ENCODE peak calls at places on chromosomes 3 and 15, in eight cellular contexts. G, C, Y, Z, S, E, P and W are unnamed samples.

GRCh38 chr3:48466386-48467109 is 20.0 kb downstream of the ATRIP start:
- DNase-seq in G (peak), C (peak), Y (peak), Z (peak), S (no peak), E (no peak), P (no peak), W (no peak)

GRCh38 chr3:165188452-165188851 is 7.7 kb downstream of the SLITRK3 start:
- DNase-seq in G (no peak), C (no peak), Y (no peak), Z (no peak), S (no peak), E (no peak), P (no peak), W (no peak)

GRCh38 chr3:149512073-149512782 is 37.7 kb downstream of the TM4SF4 start:
- DNase-seq in G (peak), C (peak), Y (peak), Z (peak), S (no peak), E (peak), P (peak), W (no peak)

GRCh38 chr15:58331562-58331902 is 100.3 kb upstream of the LIPC start:
- DNase-seq in G (no peak), C (no peak), Y (no peak), Z (no peak), S (no peak), E (no peak), P (no peak), W (no peak)

GRCh38 chr3:50345586-50345985 is at the start of gene ZMYND10:
- DNase-seq in G (peak), C (peak), Y (peak), Z (peak), S (no peak), E (peak), P (no peak), W (no peak)

GRCh38 chr3:59163953-59164352 is 114.1 kb upstream of the CFAP20DC start:
- DNase-seq in G (no peak), C (no peak), Y (no peak), Z (no peak), S (no peak), E (no peak), P (no peak), W (no peak)

GRCh38 chr3:31952205-31952604 is 28.9 kb downstream of the OSBPL10 start:
- DNase-seq in G (no peak), C (peak), Y (no peak), Z (peak), S (no peak), E (no peak), P (no peak), W (no peak)

GRCh38 chr3:122586098-122586497 is 8.6 kb downstream of the PARP15 start:
- DNase-seq in G (no peak), C (no peak), Y (no peak), Z (no peak), S (no peak), E (no peak), P (no peak), W (no peak)

GRCh38 chr15:50247819-50248650 is 17.5 kb downstream of the HDC start:
- DNase-seq in G (no peak), C (peak), Y (peak), Z (no peak), S (no peak), E (no peak), P (no peak), W (no peak)

GRCh38 chr15:85750319-85750806 is 44.4 kb downstream of the KLHL25 start:
- DNase-seq in G (no peak), C (no peak), Y (no peak), Z (no peak), S (no peak), E (no peak), P (no peak), W (no peak)

GRCh38 chr15:76682259-76682658 is 222.9 kb downstream of the SCAPER start:
- DNase-seq in G (no peak), C (no peak), Y (no peak), Z (no peak), S (no peak), E (no peak), P (no peak), W (no peak)

GRCh38 chr3:41239587-41239986 is 40.3 kb downstream of the CTNNB1 start:
- DNase-seq in G (peak), C (no peak), Y (no peak), Z (no peak), S (no peak), E (no peak), P (no peak), W (no peak)

GRCh38 chr3:129745253-129745652 is 138.8 kb upstream of the PLXND1 start:
- DNase-seq in G (peak), C (no peak), Y (no peak), Z (no peak), S (peak), E (no peak), P (no peak), W (no peak)

GRCh38 chr3:195892355-195893120 is 15.8 kb downstream of the TNK2 start:
- DNase-seq in G (peak), C (no peak), Y (peak), Z (no peak), S (no peak), E (no peak), P (no peak), W (no peak)

GRCh38 chr15:53031469-53031868 is 241.3 kb upstream of the ONECUT1 start:
- DNase-seq in G (no peak), C (no peak), Y (no peak), Z (no peak), S (no peak), E (no peak), P (no peak), W (no peak)

GRCh38 chr15:25391971-25392733 is 46.7 kb downstream of the UBE3A start:
- DNase-seq in G (peak), C (no peak), Y (no peak), Z (no peak), S (no peak), E (peak), P (no peak), W (peak)

GRCh38 chr15:96344120-96344705 is 13.7 kb downstream of the NR2F2 start:
- DNase-seq in G (peak), C (no peak), Y (no peak), Z (no peak), S (no peak), E (peak), P (no peak), W (no peak)

GRCh38 chr3:114557791-114558190 is 264.0 kb downstream of the TIGIT start:
- DNase-seq in G (peak), C (no peak), Y (no peak), Z (no peak), S (no peak), E (no peak), P (no peak), W (no peak)

GRCh38 chr3:194632211-194632982 is 822 bp downstream of the TMEM44 start:
- DNase-seq in G (peak), C (no peak), Y (peak), Z (no peak), S (no peak), E (no peak), P (no peak), W (no peak)

GRCh38 chr3:195063596-195064193 is 207.3 kb downstream of the XXYLT1 start:
- DNase-seq in G (no peak), C (no peak), Y (no peak), Z (no peak), S (no peak), E (no peak), P (no peak), W (no peak)

DNA sequence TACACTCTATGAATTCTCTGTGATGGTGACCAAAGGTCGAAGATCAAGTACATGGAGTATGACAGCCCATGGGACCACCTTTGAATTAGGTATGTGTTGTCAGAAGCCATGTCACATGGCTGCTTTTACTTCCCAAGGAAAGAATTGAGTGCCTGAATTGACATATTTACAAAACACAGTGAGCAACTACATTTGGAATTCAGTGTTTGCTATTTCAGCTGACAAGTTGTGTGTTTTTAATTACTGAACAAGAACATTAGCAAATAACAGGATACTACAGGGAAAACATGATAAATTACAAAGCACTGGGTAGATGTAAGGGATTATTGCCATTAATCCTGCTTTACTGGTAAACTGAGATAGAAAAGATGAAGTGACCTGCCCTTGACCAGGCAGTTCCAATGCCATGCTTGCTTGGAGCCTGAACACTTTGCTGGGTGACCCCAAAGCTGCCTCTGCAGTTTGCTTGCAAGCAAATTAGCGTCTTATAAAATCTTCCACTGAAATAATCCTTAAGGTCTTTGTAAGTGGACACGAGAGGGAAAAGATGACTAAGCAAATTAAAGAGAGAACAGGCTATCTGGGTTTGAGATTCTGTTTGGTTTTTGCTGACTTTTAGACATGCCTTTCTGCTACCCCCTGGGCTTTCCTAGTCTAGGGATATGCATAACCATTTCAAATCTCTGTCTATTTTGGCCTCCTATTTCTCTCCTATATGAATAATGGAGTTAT is 98.2 kb downstream of the HCN4 start:
- DNase-seq in G (no peak), C (no peak), Y (no peak), Z (no peak), S (no peak), E (no peak), P (no peak), W (no peak)
- TF ChIP-seq CTCF in G (no peak), C (no peak), Y (no peak), Z (no peak), S (no peak), E (no peak), P (no peak), W (no peak)

GRCh38 chr3:52055537-52056351 is 627 bp downstream of the DUSP7 start:
- DNase-seq in G (peak), C (peak), Y (peak), Z (peak), S (no peak), E (peak), P (no peak), W (no peak)
- TF ChIP-seq CTCF in G (no peak), C (peak), Y (peak), Z (peak), S (peak), E (no peak), P (no peak), W (no peak)

GRCh38 chr3:11835028-11835639 is 11.6 kb downstream of the TAMM41 start:
- DNase-seq in G (peak), C (no peak), Y (no peak), Z (peak), S (no peak), E (peak), P (no peak), W (no peak)
- TF ChIP-seq CTCF in G (peak), C (peak), Y (peak), Z (peak), S (peak), E (peak), P (peak), W (peak)

DNA sequence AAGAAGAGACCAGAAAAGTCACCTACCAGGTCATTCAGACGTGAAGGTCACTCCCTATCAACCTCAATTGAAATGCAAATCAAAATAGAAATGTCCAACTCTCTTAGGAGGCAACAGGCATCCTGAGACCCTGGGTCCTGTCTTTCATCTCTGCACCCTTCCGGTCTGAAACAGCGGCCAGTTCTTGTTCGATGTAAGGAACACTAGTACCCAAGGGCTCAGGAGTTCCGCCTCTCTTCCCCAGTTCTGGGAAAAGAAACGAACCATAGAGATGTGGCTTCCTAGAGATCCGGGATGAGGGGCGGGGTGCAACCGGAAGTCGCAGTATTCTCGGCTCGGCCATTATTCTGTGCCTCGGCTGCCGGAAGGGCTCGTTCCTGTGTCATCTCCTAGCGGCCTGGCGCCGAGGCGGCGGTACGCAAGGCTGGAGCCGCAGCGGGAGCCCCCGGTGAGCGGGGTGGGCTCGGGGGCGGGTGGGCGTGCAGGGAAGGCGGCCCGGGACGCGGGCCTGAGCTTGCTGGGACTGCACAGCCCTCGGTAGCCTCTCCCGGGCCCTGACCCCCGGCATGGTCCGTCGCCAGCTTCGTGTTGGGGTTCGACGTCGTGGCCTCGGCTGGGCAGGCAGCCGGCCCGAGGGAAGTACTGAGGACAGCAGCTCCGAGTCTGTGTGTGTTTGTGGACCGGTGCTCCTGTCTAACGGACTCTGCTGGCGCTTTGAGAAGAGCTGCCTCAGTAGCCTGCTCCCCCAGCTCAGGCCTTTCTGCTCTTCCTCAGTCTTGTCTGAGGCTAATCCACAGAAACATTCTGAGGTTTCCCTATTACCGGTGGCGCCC is at the start of gene ZNF197:
- DNase-seq in G (peak), C (peak), Y (peak), Z (peak), S (peak), E (peak), P (peak), W (peak)
- TF ChIP-seq CTCF in G (no peak), C (peak), Y (peak), Z (no peak), S (peak), E (no peak), P (no peak), W (no peak)

DNA sequence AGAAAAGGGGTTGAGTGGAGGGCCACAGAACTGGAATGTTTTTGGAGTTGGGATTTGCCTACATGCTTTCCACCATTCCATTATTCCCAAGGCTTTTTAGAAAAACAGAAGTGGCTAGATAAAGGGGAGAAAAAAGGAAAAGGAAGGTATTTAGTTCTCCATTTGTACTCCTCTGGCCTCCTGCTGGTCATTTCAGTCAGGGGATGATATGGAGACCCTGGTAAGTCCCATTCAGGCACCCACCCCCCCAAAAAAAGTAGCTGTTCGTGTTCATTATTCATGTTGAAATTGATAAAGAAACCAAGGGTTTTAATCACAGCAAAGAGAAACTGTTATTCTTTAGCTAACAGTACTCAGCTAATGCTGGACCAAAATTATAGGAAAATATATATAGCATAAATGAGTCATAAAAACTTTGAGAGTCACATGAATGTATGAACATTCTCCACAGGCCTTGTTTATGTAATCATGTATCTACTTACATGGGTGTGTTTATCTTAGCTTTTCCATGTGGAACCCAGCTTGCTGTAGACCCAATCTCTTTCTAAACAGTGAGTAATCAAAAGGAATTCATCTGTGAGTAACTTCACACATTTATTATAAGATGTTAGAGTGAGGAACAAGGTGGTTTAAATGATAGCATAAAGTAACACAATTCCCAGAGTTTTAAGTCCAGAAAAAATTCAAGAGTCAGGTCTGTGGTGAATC is 167.2 kb downstream of the KCNMB2 start:
- DNase-seq in G (peak), C (no peak), Y (no peak), Z (no peak), S (peak), E (no peak), P (no peak), W (peak)
- TF ChIP-seq CTCF in G (no peak), C (no peak), Y (no peak), Z (no peak), S (peak), E (no peak), P (no peak), W (no peak)